ENCODE peak calls at places on chromosomes 5 and 9, in five cellular contexts. G is A549, V is K562, U is endothelial cell of umbilical vein, B is HepG2. X is an unnamed sample.

GRCh38 chr5:54832066-54832465 is 153.3 kb downstream of the ESM1 start:
- DNase-seq in V (no peak), G (no peak), B (no peak), U (no peak), X (no peak)

GRCh38 chr9:114431770-114432169 is 44.0 kb upstream of the AKNA start:
- DNase-seq in B (no peak), V (no peak), U (no peak), G (no peak), X (no peak)

GRCh38 chr9:27618066-27618465 is 44.8 kb upstream of the C9orf72 start:
- DNase-seq in V (no peak), B (no peak), U (no peak), G (no peak), X (no peak)

GRCh38 chr5:83472508-83473343 is 1.2 kb downstream of the VCAN start:
- DNase-seq in U (no peak), G (peak; percentile 39), V (peak; percentile 13), B (no peak), X (peak; percentile 2)

GRCh38 chr5:150293091-150293941 is 3.7 kb upstream of the CAMK2A start:
- DNase-seq in G (no peak), U (no peak), V (peak; percentile 83), B (no peak), X (no peak)

GRCh38 chr5:18882162-18882561 is 1105.8 kb downstream of the CDH18 start:
- DNase-seq in V (no peak), G (no peak), B (no peak), U (no peak), X (no peak)

GRCh38 chr9:132142883-132143282 is 19.0 kb upstream of the NTNG2 start:
- DNase-seq in B (no peak), G (no peak), U (no peak), V (no peak), X (peak; percentile 20)

GRCh38 chr5:159582756-159583523 is 252.7 kb upstream of the IL12B start:
- DNase-seq in B (no peak), G (peak; percentile 55), U (no peak), V (no peak), X (no peak)

GRCh38 chr5:107026098-107026497 is 644.6 kb downstream of the EFNA5 start:
- DNase-seq in G (no peak), B (no peak), U (no peak), V (no peak), X (no peak)

GRCh38 chr5:96051401-96051830 is 89.8 kb upstream of the ELL2 start:
- DNase-seq in G (no peak), B (no peak), U (no peak), V (no peak), X (no peak)

GRCh38 chr9:128497824-128498610 is 6.5 kb upstream of the GLE1 start:
- DNase-seq in V (no peak), U (no peak), B (no peak), G (no peak), X (no peak)

GRCh38 chr9:104980039-104980654 is 52.2 kb upstream of the ABCA1 start:
- DNase-seq in U (peak; percentile 6), B (no peak), V (no peak), G (no peak), X (no peak)

GRCh38 chr5:43190755-43191603 is 1.0 kb upstream of the NIM1K start:
- DNase-seq in U (peak; percentile 39), B (no peak), V (no peak), G (no peak), X (peak; percentile 45)

GRCh38 chr5:124748687-124749594 is 2.5 kb upstream of the ZNF608 start:
- DNase-seq in B (peak; percentile 81), V (peak; percentile 59), G (peak; percentile 90), U (peak; percentile 97), X (peak; percentile 4)

GRCh38 chr9:137614631-137615386 is 4.0 kb upstream of the EHMT1 start:
- DNase-seq in V (no peak), B (no peak), G (no peak), U (no peak), X (no peak)

GRCh38 chr9:100099722-100100042 is 639 bp downstream of the INVS start:
- DNase-seq in B (peak; percentile 35), V (peak; percentile 14), G (no peak), U (no peak), X (no peak)

GRCh38 chr5:13470256-13470655 is 474.2 kb downstream of the DNAH5 start:
- DNase-seq in V (no peak), U (peak; percentile 9), G (no peak), B (no peak), X (no peak)

GRCh38 chr9:115164511-115164974 is 46.6 kb upstream of the TNC start:
- DNase-seq in B (peak; percentile 2), V (no peak), U (no peak), G (no peak), X (no peak)

GRCh38 chr5:89728750-89729149 is 680.8 kb downstream of the CETN3 start:
- DNase-seq in G (no peak), V (no peak), B (no peak), U (no peak), X (no peak)

GRCh38 chr5:56851258-56851941 is 36.1 kb downstream of the MAP3K1 start:
- DNase-seq in U (peak; percentile 63), B (no peak), G (no peak), V (no peak), X (no peak)

GRCh38 chr5:10741661-10742060 is 19.4 kb downstream of the DAP start:
- DNase-seq in G (no peak), B (no peak), U (no peak), V (no peak), X (no peak)
- TF ChIP-seq CTCF in G (no peak), B (peak; percentile 32), U (no peak), V (no peak), X (peak; percentile 19)

DNA sequence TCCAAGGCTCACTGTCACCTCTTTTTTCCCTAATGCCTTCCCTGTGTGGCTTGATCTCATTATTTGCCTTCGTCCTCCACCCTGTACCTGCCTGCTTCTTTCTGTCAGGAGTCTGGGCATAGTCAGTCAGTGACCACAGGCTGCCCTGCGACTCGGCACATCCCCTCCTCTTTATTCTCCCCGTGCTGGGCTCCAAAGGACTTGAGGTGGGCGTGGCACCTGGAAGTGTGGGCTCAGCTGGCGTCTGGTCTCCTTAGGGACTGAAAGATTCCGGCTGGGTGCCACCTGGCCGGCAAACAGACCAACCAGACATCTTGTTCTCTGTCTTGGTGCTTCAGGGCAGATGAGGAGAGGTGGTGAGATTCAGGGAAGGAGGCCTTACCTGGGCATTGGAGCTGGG is 29.6 kb upstream of the PRDM12 start:
- DNase-seq in B (no peak), G (no peak), U (no peak), V (no peak), X (no peak)
- TF ChIP-seq MAX in B (no peak), G (no peak), U (no peak), V (no peak), X (no peak)

DNA sequence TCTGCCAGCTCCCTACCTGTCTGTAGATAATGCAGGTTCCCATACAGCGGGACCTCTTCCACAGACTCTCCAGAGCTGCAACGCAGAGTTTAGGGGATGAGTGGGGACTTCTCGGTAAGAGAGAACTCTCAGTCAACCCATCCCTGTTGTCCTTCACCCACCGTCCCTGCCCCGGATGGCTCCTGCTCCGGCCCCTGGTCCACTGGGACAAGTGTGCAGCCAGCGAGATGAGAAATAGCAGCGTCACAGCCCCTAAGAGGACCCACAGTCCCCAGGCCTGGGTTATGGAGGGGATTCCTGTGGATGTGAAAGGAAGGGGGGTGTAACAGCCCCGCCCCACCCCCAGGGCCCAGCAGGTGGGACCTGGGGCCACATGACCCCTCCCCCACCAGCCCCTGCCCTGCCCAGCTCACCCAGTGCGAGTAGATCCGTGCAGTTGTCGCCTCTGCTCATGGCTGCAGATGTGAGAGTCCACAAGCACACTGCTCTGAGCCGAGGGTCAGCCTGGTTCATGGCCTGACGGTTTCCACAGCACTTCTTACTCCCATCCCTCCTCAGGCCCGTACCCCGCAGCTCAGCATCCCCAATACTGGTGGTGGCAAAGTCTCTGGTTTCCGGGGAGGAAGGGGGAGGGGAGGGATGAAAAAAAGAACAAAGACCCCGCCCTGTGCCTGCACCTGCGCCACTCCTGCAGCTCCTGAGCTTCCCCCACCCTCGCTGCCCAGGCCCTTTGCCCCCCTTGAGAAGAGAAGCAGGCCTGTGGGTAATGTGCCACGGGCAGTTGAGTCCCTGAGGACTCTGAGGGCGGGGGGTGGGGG is at the start of gene SIT1:
- DNase-seq in G (no peak), U (no peak), V (no peak), B (no peak), X (peak; percentile 25)
- TF ChIP-seq MYC in G (no peak), U (no peak), V (no peak), B (no peak), X (no peak)

GRCh38 chr9:37001461-37001860 is 32.6 kb downstream of the PAX5 start:
- DNase-seq in B (no peak), G (no peak), U (no peak), V (no peak), X (no peak)

GRCh38 chr9:37002036-37002412 is 32.0 kb downstream of the PAX5 start:
- DNase-seq in B (no peak), V (no peak), G (no peak), U (no peak), X (no peak)

GRCh38 chr9:37002413-37003217 is 31.5 kb downstream of the PAX5 start:
- DNase-seq in U (no peak), V (no peak), B (no peak), G (no peak), X (no peak)

GRCh38 chr9:36997414-36997813 is 36.7 kb downstream of the PAX5 start:
- DNase-seq in V (no peak), G (no peak), U (no peak), B (no peak), X (no peak)

DNA sequence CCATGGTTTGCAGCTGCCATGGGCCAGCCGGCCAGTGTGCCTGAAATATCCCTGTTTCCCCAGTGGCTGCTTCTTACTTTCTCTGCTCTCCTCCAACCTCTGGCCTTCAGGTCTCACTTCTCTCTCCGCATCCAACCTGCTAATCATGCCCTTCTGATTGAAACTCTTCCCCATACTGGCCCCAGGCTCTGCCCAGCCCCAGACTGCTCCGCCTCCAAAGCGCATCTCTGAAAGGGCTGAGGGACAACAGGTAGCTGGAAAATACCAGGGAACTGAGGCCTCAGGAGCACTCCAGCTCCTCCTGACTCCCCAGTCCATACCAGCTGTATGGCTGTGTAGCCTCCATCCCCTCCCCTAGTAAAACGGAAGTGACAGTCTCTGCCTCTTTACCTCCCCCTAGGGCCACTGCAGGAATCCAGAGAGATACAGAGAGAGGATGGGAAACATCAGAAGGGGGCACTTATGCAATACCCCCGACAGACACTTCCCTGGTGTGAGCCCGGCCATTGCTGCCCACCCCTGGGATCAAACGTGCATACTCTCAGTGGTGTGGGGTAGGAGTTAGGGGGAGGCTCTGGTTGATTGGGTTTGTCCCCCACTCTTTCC is 34.2 kb downstream of the PAX5 start:
- DNase-seq in U (no peak), B (no peak), G (no peak), V (no peak), X (peak; percentile 14)
- TF ChIP-seq CTCF in U (no peak), B (no peak), G (no peak), V (peak; percentile 16), X (peak; percentile 3)

GRCh38 chr5:132473019-132473531 is 17.5 kb downstream of the IRF1 start:
- DNase-seq in V (no peak), G (no peak), B (no peak), U (no peak), X (peak; percentile 37)
- TF ChIP-seq MAX in V (no peak), G (no peak), B (no peak), U (no peak), X (no peak)